ENCODE peak calls at places on chromosomes 6 and 20, in four cellular contexts. P is A549, N is Peyer's patch, A is fibroblast of lung. S is an unnamed sample.

GRCh38 chr6:63675138-63675537 is 39.5 kb downstream of the PHF3 start:
- DNase-seq in N (no peak), A (no peak), P (no peak), S (no peak)

GRCh38 chr6:119255492-119255891 is 94.1 kb downstream of the MAN1A1 start:
- DNase-seq in A (no peak), N (no peak), P (no peak), S (no peak)

GRCh38 chr6:34491091-34491430 is 25.2 kb downstream of the PACSIN1 start:
- DNase-seq in A (peak; percentile 53), P (no peak), N (no peak), S (no peak)

GRCh38 chr6:40719671-40720374 is 132.7 kb upstream of the LRFN2 start:
- DNase-seq in P (no peak), A (peak; percentile 55), N (no peak), S (no peak)

GRCh38 chr6:25392372-25392771 is 113.2 kb downstream of the CARMIL1 start:
- DNase-seq in N (no peak), A (no peak), P (no peak), S (no peak)

GRCh38 chr6:128515550-128516513 is 4.6 kb downstream of the PTPRK start:
- DNase-seq in P (no peak), A (peak; percentile 73), N (no peak), S (no peak)

GRCh38 chr20:34528921-34529297 is 12.7 kb downstream of the DYNLRB1 start:
- DNase-seq in P (no peak), N (no peak), A (no peak), S (no peak)

GRCh38 chr6:64217721-64218603 is 582.4 kb downstream of the PHF3 start:
- DNase-seq in A (peak; percentile 2), N (no peak), P (no peak), S (no peak)

GRCh38 chr6:130057495-130057894 is 39.1 kb downstream of the L3MBTL3 start:
- DNase-seq in P (no peak), N (no peak), A (no peak), S (no peak)

GRCh38 chr20:7859371-7859802 is 80.9 kb downstream of the HAO1 start:
- DNase-seq in P (peak; percentile 61), N (no peak), A (peak; percentile 78), S (peak; percentile 17)

GRCh38 chr6:17098538-17098937 is 3.3 kb upstream of the STMND1 start:
- DNase-seq in P (no peak), A (peak; percentile 53), N (no peak), S (no peak)

GRCh38 chr6:76682842-76683241 is 610.4 kb upstream of the IMPG1 start:
- DNase-seq in A (peak; percentile 4), N (no peak), P (peak; percentile 2), S (no peak)

GRCh38 chr6:166106076-166106686 is 61.5 kb downstream of the TBXT start:
- DNase-seq in P (peak; percentile 72), N (peak; percentile 38), A (peak; percentile 40), S (peak; percentile 82)

GRCh38 chr20:47421076-47421475 is 64.6 kb upstream of the ZMYND8 start:
- DNase-seq in P (no peak), N (no peak), A (no peak), S (no peak)
- H3K27ac ChIP-seq in P (peak overlapping the region; percentile 86), N (no peak overlapping the region), A (no peak overlapping the region), S (no peak overlapping the region)

DNA sequence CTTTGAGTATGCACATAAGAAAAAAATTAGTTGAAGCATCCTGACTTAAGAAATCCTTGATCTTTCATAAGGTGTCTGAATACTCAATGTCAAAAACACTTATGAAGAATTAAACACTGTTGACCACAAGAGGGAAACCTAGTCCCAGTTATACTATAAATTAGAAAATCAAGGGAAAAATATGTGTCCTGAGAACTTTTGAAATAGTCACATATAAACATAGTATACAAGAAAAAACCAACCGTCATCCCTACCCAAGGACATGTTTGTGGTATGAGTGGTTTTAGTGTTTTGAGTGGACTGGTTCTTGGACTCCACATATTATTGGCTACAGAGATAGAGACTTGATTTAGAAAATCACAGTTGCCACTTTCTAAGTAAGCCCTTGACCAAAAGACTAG is 7.6 kb upstream of the HLA-DRA start:
- DNase-seq in A (peak; percentile 10), P (peak; percentile 21), N (no peak), S (no peak)
- TF ChIP-seq CTCF in A (no peak), P (peak; percentile 49), N (no peak), S (peak; percentile 51)

GRCh38 chr20:57993738-57994431 is 234.6 kb downstream of the ANKRD60 start:
- DNase-seq in P (no peak), A (peak; percentile 44), N (no peak), S (no peak)
- H3K27ac ChIP-seq in P (peak overlapping the region; percentile 83), A (no peak overlapping the region), N (no peak overlapping the region), S (no peak overlapping the region)

DNA sequence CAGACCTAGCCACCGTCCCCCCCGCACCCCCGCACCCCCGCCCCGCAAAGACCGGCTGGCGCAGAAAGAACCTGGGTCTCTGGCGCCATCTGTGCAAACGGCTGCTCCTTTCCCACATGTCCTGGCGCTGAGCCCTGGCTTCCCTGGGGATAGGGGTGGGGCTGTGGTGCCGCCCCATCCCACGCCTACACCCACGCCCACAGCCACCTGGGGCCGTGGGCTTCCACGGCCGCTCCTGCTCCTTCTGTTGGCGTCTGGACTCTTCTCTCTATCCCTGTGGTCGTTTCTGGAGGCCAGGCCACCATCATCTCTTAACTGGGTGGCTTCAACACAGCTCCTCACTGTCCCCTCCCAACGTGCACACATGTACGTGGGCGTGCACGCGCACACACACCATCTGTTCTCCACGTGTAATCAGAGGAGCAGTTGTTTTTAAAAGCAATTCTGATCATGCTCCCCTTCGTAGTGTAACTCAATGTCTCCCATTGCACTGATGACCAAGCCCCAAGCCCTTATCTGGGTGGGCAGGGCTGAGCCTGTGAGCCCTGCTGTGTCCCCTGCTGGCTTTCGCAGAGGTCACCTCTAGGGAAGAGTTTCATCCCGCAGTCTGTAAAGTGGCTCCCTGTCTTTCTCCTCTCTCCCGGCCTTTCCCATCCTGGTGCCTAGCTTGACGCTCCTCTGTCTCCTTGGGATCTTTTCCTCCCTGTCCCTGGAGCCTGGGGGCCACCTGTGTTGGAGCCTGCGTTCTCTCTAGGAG is 31.9 kb upstream of the FAM83D start:
- DNase-seq in N (no peak), A (peak; percentile 3), P (peak; percentile 21), S (no peak)
- TF ChIP-seq CTCF in N (no peak), A (no peak), P (no peak), S (no peak)

DNA sequence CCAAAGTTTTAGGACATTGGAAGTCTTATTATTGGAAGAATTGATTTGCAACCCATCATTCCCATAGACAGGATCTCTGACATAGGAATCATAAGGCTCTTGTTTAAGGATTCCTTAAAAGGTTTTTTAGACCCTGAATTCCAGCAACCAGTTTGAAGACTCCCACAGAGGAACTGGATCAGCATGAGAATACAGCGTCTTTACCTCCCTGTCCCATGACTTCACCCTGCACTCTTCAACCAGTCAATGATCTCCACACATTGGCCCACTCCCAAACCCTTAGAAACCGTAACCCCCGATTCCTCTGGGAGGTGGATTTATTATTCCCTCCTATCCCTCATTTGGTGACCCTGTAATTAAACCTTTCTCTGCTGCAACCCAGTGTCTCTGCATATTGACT is 150.7 kb upstream of the PLCB4 start:
- DNase-seq in P (no peak), N (no peak), A (no peak), S (no peak)
- H3K27ac ChIP-seq in P (no peak overlapping the region), N (no peak overlapping the region), A (no peak overlapping the region), S (no peak overlapping the region)

GRCh38 chr20:56244259-56244658 is 4.3 kb upstream of the MC3R start:
- DNase-seq in A (no peak), P (no peak), N (no peak), S (no peak)

GRCh38 chr20:56247954-56248782 is at the start of gene MC3R:
- DNase-seq in A (peak; percentile 19), P (peak; percentile 63), N (no peak), S (peak; percentile 70)

GRCh38 chr20:56245761-56246160 is 2.8 kb upstream of the MC3R start:
- DNase-seq in N (no peak), P (no peak), A (no peak), S (no peak)

GRCh38 chr20:56249244-56249955 is 868 bp downstream of the MC3R start:
- DNase-seq in A (no peak), P (peak; percentile 37), N (no peak), S (no peak)
- TF ChIP-seq CTCF in A (no peak), P (peak; percentile 23), N (no peak), S (peak; percentile 22)

DNA sequence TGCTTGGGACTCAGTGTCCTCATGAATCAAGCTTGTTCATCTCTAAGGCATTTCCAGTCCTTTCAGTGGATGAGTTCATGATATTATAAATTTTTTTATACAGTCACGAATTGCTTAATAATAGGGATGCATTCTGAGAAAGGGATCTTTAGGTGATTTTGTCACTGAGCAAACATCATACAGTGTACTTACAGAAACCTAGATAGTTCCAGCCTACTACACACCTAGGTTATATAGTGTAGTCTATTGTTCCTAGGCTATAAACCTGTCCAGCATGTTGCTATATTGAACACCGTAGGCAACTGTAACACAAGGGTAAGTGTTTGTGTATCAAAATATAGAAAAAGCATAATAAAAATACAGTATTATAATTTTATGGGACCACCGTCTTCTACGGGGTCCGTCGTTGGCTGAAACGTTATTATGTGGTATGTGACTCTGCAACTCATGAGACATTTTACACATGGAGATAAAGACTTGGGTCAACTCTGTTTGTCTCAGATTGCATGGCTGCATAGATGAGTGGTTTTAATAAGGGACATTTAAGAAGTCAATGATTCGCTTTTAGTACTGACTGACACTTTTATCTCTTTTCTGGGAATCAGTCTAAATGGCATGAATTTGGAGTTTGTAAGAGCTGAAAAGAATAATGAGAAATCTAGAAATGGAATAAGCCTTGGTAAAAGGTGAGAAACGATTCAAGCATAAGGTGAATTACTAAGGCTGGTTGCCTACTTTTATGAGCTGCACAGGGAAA is 33.2 kb downstream of the CLIC5 start:
- DNase-seq in A (no peak), N (no peak), P (no peak), S (no peak)
- H3K27ac ChIP-seq in A (no peak overlapping the region), N (peak overlapping the region; percentile 26), P (no peak overlapping the region), S (no peak overlapping the region)

DNA sequence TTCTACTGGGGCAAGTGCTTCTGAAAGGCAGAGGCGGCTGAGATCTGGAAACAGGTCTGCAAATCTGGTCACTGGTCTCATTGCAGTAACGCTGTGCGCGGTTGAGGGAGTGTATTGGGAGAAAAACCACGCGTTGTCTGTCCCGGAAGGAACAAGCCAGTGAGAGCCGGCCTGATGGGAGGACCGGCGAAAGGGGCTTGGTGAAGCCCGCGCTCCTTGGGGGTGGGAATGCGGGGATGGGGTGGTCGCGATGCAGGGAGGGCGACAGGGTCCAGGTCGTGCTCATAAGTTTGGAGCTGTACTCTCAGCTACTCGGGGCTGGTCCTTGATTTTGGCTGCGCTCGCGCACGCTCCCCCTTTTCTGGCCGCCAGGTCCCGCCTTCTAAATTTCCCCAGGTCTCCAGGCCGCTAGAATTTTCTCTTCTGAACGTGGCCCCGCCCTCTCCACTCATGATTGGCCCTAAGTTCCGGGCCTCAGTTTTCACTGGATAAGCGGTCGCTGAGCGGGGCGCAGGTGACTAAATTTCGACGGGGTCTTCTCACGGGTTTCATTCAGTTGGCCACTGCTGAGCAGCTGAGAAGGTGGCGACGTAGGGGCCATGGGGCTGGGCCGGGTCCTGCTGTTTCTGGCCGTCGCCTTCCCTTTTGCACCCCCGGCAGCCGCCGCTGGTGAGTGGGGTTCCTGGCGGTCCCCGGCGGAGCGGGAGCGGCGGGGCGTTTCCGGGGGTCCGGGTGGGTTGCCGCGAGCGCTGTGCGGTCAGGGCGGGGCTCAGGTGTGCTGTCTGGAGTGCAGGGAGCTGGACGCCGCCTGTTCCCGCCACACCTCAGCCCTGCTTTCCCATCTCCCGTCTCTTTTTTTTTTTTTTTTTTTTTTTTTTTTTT is at the start of gene MICB:
- DNase-seq in P (peak; percentile 80), A (peak; percentile 78), N (peak; percentile 94), S (no peak)
- TF ChIP-seq CTCF in P (no peak), A (no peak), N (no peak), S (no peak)